ENCODE peak calls at places on chromosomes 3 and 15, in nine cellular contexts. W is sigmoid colon; H is fibroblast of lung; N is CD4-positive, CD25-positive, alpha-beta regulatory T cell; J is dorsolateral prefrontal cortex; P is H1; X is H9; G is body of pancreas; O is left ventricle myocardium inferior. E is an unnamed sample.

GRCh38 chr3:172256101-172256687 is 192.1 kb downstream of the GHSR start:
- DNase-seq in W (peak; percentile 87), H (peak; percentile 86), N (no peak), J (peak; percentile 39), P (no peak), X (no peak), G (no peak), O (no peak), E (no peak)

GRCh38 chr15:68450192-68450591 is 18.2 kb upstream of the ITGA11 start:
- DNase-seq in W (no peak), H (no peak), N (no peak), J (no peak), P (peak; percentile 32), X (no peak), G (no peak), O (peak; percentile 46), E (no peak)

GRCh38 chr15:68307131-68307928 is 29.8 kb downstream of the FEM1B start:
- DNase-seq in W (no peak), H (no peak), N (no peak), J (no peak), P (peak; percentile 51), X (peak; percentile 29), G (no peak), O (no peak), E (no peak)

GRCh38 chr3:157204431-157204830 is 44.5 kb upstream of the CCNL1 start:
- DNase-seq in W (no peak), H (peak; percentile 82), N (no peak), J (no peak), P (no peak), X (no peak), G (no peak), O (no peak), E (no peak)

GRCh38 chr15:23687143-23687470 is at the start of gene NDN:
- DNase-seq in W (peak; percentile 70), H (peak; percentile 67), N (no peak), J (peak; percentile 17), P (peak; percentile 70), X (peak; percentile 79), G (peak; percentile 53), O (peak; percentile 45), E (peak; percentile 0)

GRCh38 chr3:106765342-106765741 is 611.9 kb upstream of the CCDC54 start:
- DNase-seq in W (no peak), H (peak; percentile 43), N (no peak), J (peak; percentile 13), P (no peak), X (no peak), G (no peak), O (no peak), E (no peak)

GRCh38 chr3:89947357-89947954 is 840.0 kb downstream of the EPHA3 start:
- DNase-seq in W (no peak), H (no peak), N (no peak), J (no peak), P (no peak), X (peak; percentile 35), G (no peak), O (no peak), E (no peak)

GRCh38 chr3:89289791-89290190 is 182.4 kb downstream of the EPHA3 start:
- DNase-seq in W (no peak), H (no peak), N (no peak), J (no peak), P (no peak), X (no peak), G (no peak), O (no peak), E (no peak)

GRCh38 chr15:28975766-28976179 is 90.0 kb downstream of the APBA2 start:
- DNase-seq in W (no peak), H (peak; percentile 68), N (peak; percentile 56), J (no peak), P (peak; percentile 72), X (peak; percentile 62), G (peak; percentile 57), O (no peak), E (peak; percentile 56)

GRCh38 chr3:42163622-42164244 is 72.6 kb downstream of the TRAK1 start:
- DNase-seq in W (no peak), H (no peak), N (no peak), J (no peak), P (no peak), X (no peak), G (no peak), O (no peak), E (no peak)

GRCh38 chr3:42162462-42162861 is 71.3 kb downstream of the TRAK1 start:
- DNase-seq in W (no peak), H (no peak), N (no peak), J (no peak), P (no peak), X (no peak), G (no peak), O (no peak), E (no peak)

GRCh38 chr3:42159706-42160472 is 68.7 kb downstream of the TRAK1 start:
- DNase-seq in W (peak; percentile 63), H (no peak), N (peak; percentile 30), J (no peak), P (peak; percentile 82), X (peak; percentile 97), G (peak; percentile 60), O (peak; percentile 47), E (no peak)

GRCh38 chr3:42159147-42159546 is 68.0 kb downstream of the TRAK1 start:
- DNase-seq in W (no peak), H (no peak), N (no peak), J (no peak), P (no peak), X (no peak), G (no peak), O (no peak), E (no peak)

GRCh38 chr3:42161050-42161935 is 70.1 kb downstream of the TRAK1 start:
- DNase-seq in W (peak; percentile 17), H (peak; percentile 22), N (no peak), J (no peak), P (no peak), X (no peak), G (no peak), O (no peak), E (no peak)
- H3K27ac ChIP-seq in W (no peak overlapping the region), H (no peak overlapping the region), N (no peak overlapping the region), J (no peak overlapping the region), P (no peak overlapping the region), X (no peak overlapping the region), G (no peak overlapping the region), O (peak overlapping the region; percentile 71), E (no peak overlapping the region)

DNA sequence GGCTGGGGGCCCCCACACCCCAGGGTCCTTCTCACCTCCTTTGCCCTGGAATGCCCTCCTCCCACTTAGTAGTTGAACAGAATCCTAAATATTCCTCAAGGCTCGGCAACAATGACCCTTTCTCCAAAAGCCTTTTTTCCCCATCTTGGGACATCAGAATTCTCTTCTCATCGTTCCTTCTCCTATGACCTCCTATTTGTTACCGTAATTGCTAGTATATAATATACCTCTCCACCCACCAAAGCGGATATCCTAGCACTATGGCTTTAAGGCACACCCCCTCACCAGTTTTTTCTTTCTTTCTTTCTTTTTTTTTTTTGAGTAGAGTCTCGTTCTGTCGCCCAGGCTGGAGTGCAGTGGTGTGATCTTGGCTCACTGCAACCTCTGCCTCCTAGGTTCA is 16.8 kb downstream of the HDAC11 start:
- DNase-seq in W (no peak), H (no peak), N (no peak), J (no peak), P (no peak), X (no peak), G (no peak), O (no peak), E (no peak)
- H3K27ac ChIP-seq in W (no peak overlapping the region), H (no peak overlapping the region), N (no peak overlapping the region), J (peak overlapping the region; percentile 98), P (no peak overlapping the region), X (no peak overlapping the region), G (no peak overlapping the region), O (peak overlapping the region; percentile 5), E (peak overlapping the region; percentile 92)

GRCh38 chr15:99123706-99124451 is 19.0 kb downstream of the SYNM start:
- DNase-seq in W (peak; percentile 97), H (peak; percentile 96), N (no peak), J (peak; percentile 96), P (no peak), X (peak; percentile 62), G (peak; percentile 64), O (peak; percentile 87), E (peak; percentile 80)

GRCh38 chr15:99126195-99126594 is 21.3 kb downstream of the SYNM start:
- DNase-seq in W (peak; percentile 65), H (no peak), N (no peak), J (no peak), P (no peak), X (no peak), G (no peak), O (no peak), E (no peak)

GRCh38 chr15:99122831-99123705 is 18.2 kb downstream of the SYNM start:
- DNase-seq in W (peak; percentile 63), H (no peak), N (no peak), J (no peak), P (no peak), X (no peak), G (no peak), O (no peak), E (no peak)

GRCh38 chr15:99125061-99125990 is 20.4 kb downstream of the SYNM start:
- DNase-seq in W (peak; percentile 81), H (no peak), N (no peak), J (no peak), P (no peak), X (no peak), G (no peak), O (no peak), E (no peak)

DNA sequence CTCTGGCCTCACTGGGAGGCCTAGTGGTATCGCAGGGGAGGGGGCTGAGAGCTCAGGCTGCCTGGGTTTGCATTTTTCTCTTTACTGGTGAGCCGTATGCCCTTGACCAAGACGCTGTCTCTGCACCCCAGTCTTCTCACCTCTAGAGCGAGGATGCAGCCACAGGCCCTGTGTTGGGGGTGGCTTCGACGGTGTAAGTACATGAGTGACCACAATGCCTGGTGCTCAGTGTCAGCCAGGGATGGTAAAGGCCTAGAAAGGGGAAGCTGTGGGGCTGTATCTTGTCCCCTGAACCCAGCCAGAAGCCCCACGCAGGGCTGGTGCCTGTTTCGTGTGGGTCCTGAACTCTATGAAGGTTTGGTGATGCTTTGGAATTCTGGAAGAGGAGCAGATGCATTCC is 19.8 kb downstream of the SYNM start:
- DNase-seq in W (peak; percentile 66), H (no peak), N (no peak), J (no peak), P (no peak), X (no peak), G (no peak), O (no peak), E (no peak)
- H3K27ac ChIP-seq in W (peak overlapping the region; percentile 96), H (peak overlapping the region; percentile 87), N (no peak overlapping the region), J (peak overlapping the region; percentile 87), P (no peak overlapping the region), X (no peak overlapping the region), G (no peak overlapping the region), O (peak overlapping the region; percentile 94), E (peak overlapping the region; percentile 93)

DNA sequence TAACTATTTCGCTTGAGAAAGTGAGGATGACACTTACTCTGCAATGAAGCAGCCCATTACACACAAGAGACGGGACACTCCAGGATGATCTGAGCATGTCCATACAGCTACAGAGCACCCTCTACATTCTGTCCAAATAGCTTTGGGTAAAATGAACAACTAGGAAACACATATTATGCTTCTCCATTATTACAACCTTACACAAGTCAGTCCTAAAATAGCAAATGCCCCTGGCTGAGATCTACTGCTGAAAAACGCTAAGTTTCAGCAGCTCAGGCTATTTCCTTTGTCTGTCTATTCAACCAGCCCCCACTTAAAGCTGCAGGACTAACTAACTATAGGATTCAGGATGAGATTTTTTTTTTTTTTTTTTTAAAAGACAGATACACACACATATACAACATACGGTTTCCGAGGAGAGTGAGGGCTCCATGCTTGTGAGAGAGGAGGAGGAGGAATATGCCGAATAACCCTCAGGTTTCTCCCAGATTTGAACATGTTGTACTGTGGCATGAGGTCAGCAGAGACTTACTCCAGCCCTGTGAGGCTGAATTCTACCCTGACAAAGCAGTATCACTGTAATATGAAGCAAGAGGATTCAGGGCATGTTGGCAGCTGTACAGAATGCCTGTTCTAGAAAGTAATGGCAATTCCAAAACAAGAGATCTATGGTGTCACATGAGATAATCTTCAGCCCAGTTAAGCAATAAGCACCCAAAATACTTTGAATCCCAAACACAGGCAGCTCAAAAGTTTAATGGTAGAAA is 117.3 kb upstream of the PLXND1 start:
- DNase-seq in W (peak; percentile 92), H (peak; percentile 93), N (no peak), J (no peak), P (no peak), X (no peak), G (peak; percentile 20), O (peak; percentile 23), E (no peak)
- H3K27ac ChIP-seq in W (peak overlapping the region; percentile 73), H (no peak overlapping the region), N (no peak overlapping the region), J (peak overlapping the region; percentile 41), P (no peak overlapping the region), X (no peak overlapping the region), G (no peak overlapping the region), O (peak overlapping the region; percentile 81), E (peak overlapping the region; percentile 53)